ENCODE peak calls at places on chromosomes 11 and 22, in ten cellular contexts. J is CD4-positive, CD25-positive, alpha-beta regulatory T cell; E is stimulated activated CD4-positive, alpha-beta T cell treated with anti-CD3 and anti-CD28 coated beads, Interleukin-4, amount 100 ng/mL, for 4 hours; Z is germinal center; L is amniotic stem cell; S is hepatocyte; I is neuronal stem cell; K is SK-N-SH; X is RPMI8226; T is sigmoid colon. Y is an unnamed sample.

GRCh38 chr11:17405232-17406005 is 17.0 kb upstream of the KCNJ11 start:
- DNase-seq in E (no peak), K (peak), Z (no peak), T (peak), S (peak), J (no peak), X (peak), I (no peak), L (no peak), Y (peak)

GRCh38 chr11:10538924-10539323 is 2.1 kb downstream of the RNF141 start:
- DNase-seq in E (no peak), T (no peak), L (peak), X (no peak), J (no peak), I (no peak), Z (no peak), K (no peak), S (no peak), Y (no peak)

GRCh38 chr22:41976070-41976901 is 7.0 kb downstream of the SEPTIN3 start:
- DNase-seq in X (peak), Z (peak), S (peak), J (peak), T (no peak), K (peak), I (no peak), L (no peak), E (peak), Y (no peak)

GRCh38 chr11:72955466-72955865 is 141.3 kb downstream of the ATG16L2 start:
- DNase-seq in S (no peak), X (no peak), Z (no peak), J (no peak), I (no peak), E (no peak), T (no peak), L (no peak), K (no peak), Y (no peak)

GRCh38 chr22:23562186-23562585 is 17.9 kb downstream of the IGLL1 start:
- DNase-seq in X (no peak), K (no peak), J (no peak), E (no peak), Z (no peak), S (no peak), I (no peak), T (no peak), L (no peak), Y (no peak)

GRCh38 chr11:87421422-87421821 is 383.7 kb downstream of the TMEM135 start:
- DNase-seq in X (peak), J (no peak), S (peak), I (peak), E (no peak), K (peak), T (no peak), L (peak), Z (peak), Y (peak)

GRCh38 chr22:45948081-45948648 is 28.8 kb downstream of the WNT7B start:
- DNase-seq in J (no peak), E (no peak), X (peak), I (no peak), Z (peak), K (peak), L (no peak), T (no peak), S (no peak), Y (no peak)

GRCh38 chr22:44272330-44272729 is 40.4 kb downstream of the SHISAL1 start:
- DNase-seq in L (no peak), E (no peak), J (no peak), X (no peak), Z (no peak), S (no peak), T (no peak), K (no peak), I (no peak), Y (no peak)

GRCh38 chr11:95541715-95542114 is 247.9 kb downstream of the FAM76B start:
- DNase-seq in L (no peak), I (no peak), E (no peak), K (no peak), Z (no peak), J (no peak), T (no peak), X (no peak), S (no peak), Y (no peak)

GRCh38 chr11:72343159-72343756 is 91.1 kb downstream of the CLPB start:
- DNase-seq in T (no peak), I (no peak), S (no peak), L (no peak), X (no peak), K (no peak), J (no peak), E (no peak), Z (peak), Y (no peak)

GRCh38 chr11:130042093-130042591 is 27.6 kb upstream of the APLP2 start:
- DNase-seq in Z (no peak), L (peak), K (no peak), J (no peak), S (no peak), T (no peak), I (no peak), E (no peak), X (no peak), Y (peak)

GRCh38 chr11:72821221-72821919 is 7.2 kb downstream of the ATG16L2 start:
- DNase-seq in E (no peak), X (no peak), T (no peak), K (no peak), I (no peak), S (peak), Z (no peak), L (no peak), J (no peak), Y (no peak)

GRCh38 chr22:48576333-48577013 is 1251.2 kb downstream of the BRD1 start:
- DNase-seq in E (no peak), K (peak), J (no peak), I (peak), L (no peak), X (peak), S (peak), Z (peak), T (no peak), Y (no peak)

GRCh38 chr11:115456019-115456418 is 48.2 kb downstream of the CADM1 start:
- DNase-seq in J (no peak), I (no peak), E (no peak), K (no peak), T (no peak), Z (no peak), L (no peak), X (no peak), S (no peak), Y (no peak)

GRCh38 chr11:2922635-2923034 is 6.6 kb downstream of the PHLDA2 start:
- DNase-seq in T (no peak), S (no peak), Z (no peak), K (no peak), J (no peak), I (no peak), X (no peak), L (no peak), E (no peak), Y (no peak)

GRCh38 chr11:43699879-43700278 is 19.3 kb downstream of the HSD17B12 start:
- DNase-seq in J (no peak), K (no peak), L (no peak), T (no peak), E (no peak), I (no peak), S (no peak), Z (no peak), X (no peak), Y (no peak)

GRCh38 chr11:68259122-68259959 is 12.4 kb downstream of the C11orf24 start:
- DNase-seq in Z (no peak), T (no peak), S (no peak), I (no peak), E (no peak), L (no peak), K (no peak), J (no peak), X (no peak), Y (no peak)

GRCh38 chr11:74627381-74627780 is 35.0 kb downstream of the POLD3 start:
- DNase-seq in T (no peak), J (no peak), L (no peak), X (no peak), E (no peak), Z (no peak), S (no peak), K (no peak), I (no peak), Y (no peak)